ENCODE peak calls at places on chromosomes 11 and 22, in ten cellular contexts. Z is left ventricle myocardium inferior, T is kidney, W is retinal pigment epithelial cell, K is AG09309, R is tibial nerve, S is fibroblast of lung, X is neural crest cell, L is left lung, J is ovary. E is an unnamed sample.
A peak's percentile ranks its signal among the peaks of the same experiment; 100 is the strongest.

GRCh38 chr11:9753031-9753430 is 89.2 kb downstream of the SWAP70 start:
- DNase-seq in S (peak; percentile 60), L (no peak), T (no peak), W (no peak), Z (no peak), J (no peak), X (no peak), K (no peak), R (no peak), E (no peak)

GRCh38 chr11:71936825-71937224 is 8.0 kb downstream of the RNF121 start:
- DNase-seq in J (no peak), T (no peak), S (peak; percentile 36), X (no peak), L (no peak), Z (no peak), K (no peak), R (no peak), W (no peak), E (no peak)

GRCh38 chr22:30490399-30490798 is 15.1 kb downstream of the SEC14L4 start:
- DNase-seq in J (no peak), X (no peak), R (no peak), S (no peak), Z (no peak), L (no peak), K (no peak), T (no peak), W (no peak), E (no peak)

GRCh38 chr11:78349114-78349513 is 68.5 kb downstream of the GAB2 start:
- DNase-seq in J (no peak), T (no peak), R (no peak), X (no peak), Z (no peak), L (no peak), S (peak; percentile 14), K (no peak), W (no peak), E (no peak)

GRCh38 chr11:85281550-85281949 is 345.6 kb downstream of the DLG2 start:
- DNase-seq in W (no peak), R (no peak), L (no peak), Z (no peak), S (no peak), J (no peak), T (no peak), K (no peak), X (no peak), E (no peak)

GRCh38 chr11:124115782-124116616 is 749 bp downstream of the VWA5A start:
- DNase-seq in T (peak; percentile 72), Z (no peak), W (no peak), X (no peak), R (no peak), K (no peak), L (peak; percentile 81), S (no peak), J (peak; percentile 18), E (no peak)

GRCh38 chr11:108819957-108820356 is 155.1 kb downstream of the DDX10 start:
- DNase-seq in T (no peak), X (no peak), J (no peak), S (no peak), L (no peak), R (no peak), W (no peak), Z (no peak), K (no peak), E (no peak)

GRCh38 chr11:726278-726915 is 20.4 kb downstream of the EPS8L2 start:
- DNase-seq in L (peak; percentile 93), K (no peak), T (peak; percentile 92), W (no peak), J (peak; percentile 75), Z (no peak), X (no peak), S (no peak), R (no peak), E (peak; percentile 49)

GRCh38 chr11:60834742-60835141 is 7.2 kb upstream of the CCDC86 start:
- DNase-seq in J (no peak), L (no peak), X (no peak), Z (no peak), T (no peak), S (no peak), W (no peak), K (no peak), R (no peak), E (no peak)

GRCh38 chr11:60830478-60831142 is 11.3 kb upstream of the CCDC86 start:
- DNase-seq in S (no peak), R (no peak), K (no peak), X (no peak), W (no peak), L (no peak), T (no peak), J (no peak), Z (no peak), E (no peak)

GRCh38 chr11:60831501-60832079 is 10.3 kb upstream of the CCDC86 start:
- DNase-seq in R (no peak), X (no peak), L (no peak), W (no peak), S (peak; percentile 32), Z (no peak), T (no peak), K (peak; percentile 44), J (no peak), E (no peak)

GRCh38 chr11:60835472-60835871 is 6.4 kb upstream of the CCDC86 start:
- DNase-seq in T (no peak), K (no peak), X (no peak), J (no peak), L (no peak), Z (no peak), S (no peak), R (no peak), W (no peak), E (no peak)

DNA sequence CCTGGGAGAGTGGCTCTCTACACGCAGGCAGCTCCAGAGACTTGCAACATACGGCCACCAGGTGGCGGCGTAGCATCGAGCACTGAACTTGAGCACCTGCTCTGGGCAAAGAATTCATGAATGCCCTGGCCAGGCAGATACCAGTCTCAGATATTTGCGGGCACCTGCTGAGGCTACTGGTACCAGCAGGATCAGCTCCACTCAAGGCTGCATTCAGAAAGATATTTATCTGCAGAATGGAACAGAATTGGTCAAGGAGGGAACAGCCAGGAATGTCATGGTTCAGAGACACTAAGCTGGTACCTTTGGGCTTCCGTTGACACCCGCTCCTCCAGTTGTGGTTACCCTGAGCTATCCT is 10.8 kb upstream of the CCDC86 start:
- DNase-seq in R (peak; percentile 89), K (peak; percentile 21), Z (peak; percentile 83), J (peak; percentile 84), X (peak; percentile 72), L (peak; percentile 93), W (no peak), S (peak; percentile 75), T (peak; percentile 90), E (peak; percentile 69)
- TF ChIP-seq CTCF in R (peak; percentile 83), K (peak; percentile 95), Z (peak; percentile 98), J (peak; percentile 90), X (peak; percentile 98), L (peak; percentile 96), W (peak; percentile 96), S (peak; percentile 94), T (peak; percentile 97), E (peak; percentile 54)

GRCh38 chr22:31618471-31619176 is 43.4 kb downstream of the PISD start:
- DNase-seq in W (no peak), L (no peak), Z (no peak), J (no peak), S (no peak), X (no peak), R (no peak), T (no peak), K (no peak), E (no peak)
- TF ChIP-seq CTCF in W (peak; percentile 5), L (no peak), Z (no peak), J (no peak), S (no peak), X (no peak), R (no peak), T (no peak), K (no peak), E (no peak)

GRCh38 chr11:131865860-131866259 is 495.4 kb downstream of the NTM start:
- DNase-seq in T (no peak), Z (no peak), X (no peak), K (no peak), S (no peak), J (no peak), L (no peak), R (no peak), W (no peak), E (no peak)

GRCh38 chr11:131868769-131869482 is 498.5 kb downstream of the NTM start:
- DNase-seq in W (no peak), X (no peak), T (no peak), S (no peak), L (no peak), Z (no peak), K (no peak), J (no peak), R (no peak), E (no peak)

GRCh38 chr11:131864205-131864604 is 493.8 kb downstream of the NTM start:
- DNase-seq in J (no peak), X (no peak), T (no peak), W (no peak), R (no peak), K (no peak), S (no peak), Z (no peak), L (no peak), E (no peak)

GRCh38 chr11:131867457-131868257 is 497.2 kb downstream of the NTM start:
- DNase-seq in X (peak; percentile 69), J (no peak), K (peak; percentile 68), Z (peak; percentile 63), R (peak; percentile 84), W (peak; percentile 34), L (no peak), T (peak; percentile 84), S (peak; percentile 88), E (no peak)

DNA sequence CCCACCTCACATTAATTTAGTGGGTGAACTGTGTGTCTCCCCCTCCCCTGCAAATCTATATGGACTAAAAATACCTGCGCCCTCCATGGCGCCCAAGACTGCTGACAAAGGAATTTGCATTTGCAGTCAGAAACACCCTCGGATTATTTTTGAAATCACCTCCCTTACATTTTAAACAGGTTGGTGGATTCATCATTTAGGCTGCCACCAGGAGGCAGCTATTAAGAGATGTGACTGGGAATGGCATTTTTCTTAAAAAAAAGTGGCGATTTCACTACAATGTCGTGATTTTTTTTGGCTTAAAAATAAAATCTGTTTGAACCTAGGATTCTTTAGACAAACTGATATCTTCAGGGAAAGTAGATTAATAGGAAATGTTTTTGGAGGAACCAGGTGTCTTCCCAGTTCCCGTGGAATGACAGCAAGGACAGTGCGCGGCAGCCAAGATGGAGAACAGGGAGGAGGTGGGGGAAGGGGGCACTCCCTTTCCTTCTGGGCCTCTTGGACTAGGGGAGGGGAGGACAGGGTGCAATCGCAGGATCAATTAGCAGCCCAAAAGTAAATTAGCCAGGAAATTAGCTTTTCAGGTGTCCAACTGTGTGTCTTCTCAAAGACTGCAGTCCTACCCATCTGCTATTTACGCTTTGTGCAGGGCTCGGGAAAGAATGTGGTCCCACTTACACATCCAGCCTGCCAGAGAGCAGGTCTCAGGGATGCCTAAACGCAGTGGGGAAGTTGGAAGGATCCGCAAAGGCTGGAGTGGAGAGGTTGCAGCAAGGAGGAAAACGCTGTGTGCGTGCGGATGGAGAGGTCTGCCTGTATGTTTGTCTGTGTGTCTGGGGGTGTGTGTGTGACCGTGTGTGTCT is 496.4 kb downstream of the NTM start:
- DNase-seq in K (no peak), R (no peak), Z (no peak), J (no peak), W (no peak), L (no peak), X (no peak), T (no peak), S (no peak), E (no peak)
- TF ChIP-seq CTCF in K (peak; percentile 24), R (no peak), Z (no peak), J (no peak), W (peak; percentile 32), L (no peak), X (peak; percentile 34), T (no peak), S (peak; percentile 18), E (no peak)

GRCh38 chr11:67268684-67269268 is 2.5 kb downstream of the GRK2 start:
- DNase-seq in T (peak; percentile 71), W (no peak), K (no peak), L (peak; percentile 63), J (peak; percentile 19), Z (no peak), S (no peak), X (no peak), R (no peak), E (no peak)

GRCh38 chr11:67266424-67267187 is at the start of gene GRK2:
- DNase-seq in W (no peak), J (peak; percentile 65), S (no peak), Z (no peak), T (peak; percentile 86), K (no peak), L (peak; percentile 89), X (no peak), R (no peak), E (no peak)

GRCh38 chr11:67268036-67268683 is 1.9 kb downstream of the GRK2 start:
- DNase-seq in T (peak; percentile 69), K (no peak), L (no peak), W (no peak), J (peak; percentile 21), Z (no peak), R (no peak), S (no peak), X (no peak), E (peak; percentile 53)

GRCh38 chr11:67265633-67266423 is 445 bp upstream of the GRK2 start:
- DNase-seq in X (peak; percentile 82), Z (peak; percentile 83), J (peak; percentile 88), S (peak; percentile 52), K (no peak), W (no peak), R (peak; percentile 69), L (peak; percentile 98), T (peak; percentile 91), E (peak; percentile 90)

GRCh38 chr11:67267188-67268035 is 1.1 kb downstream of the GRK2 start:
- DNase-seq in T (peak; percentile 84), R (no peak), W (no peak), L (peak; percentile 82), Z (no peak), X (no peak), K (no peak), J (peak; percentile 46), S (no peak), E (no peak)
- TF ChIP-seq CTCF in T (no peak), R (no peak), W (no peak), L (no peak), Z (no peak), X (no peak), K (no peak), J (no peak), S (no peak), E (no peak)

E was measured in activated B cell treated with CpG ODN at 0.5 μM for 24 hours.